ENCODE peak calls at places on chromosomes 1 and 21, in five cellular contexts. B is transverse colon, J is fibroblast of pulmonary artery, U is NB4, E is ascending aorta. X is an unnamed sample.

GRCh38 chr1:172537366-172537765 is 4.4 kb downstream of the SUCO start:
- DNase-seq in B (no peak), J (no peak), U (no peak), E (no peak), X (no peak)

GRCh38 chr1:151779852-151780251 is 10.4 kb downstream of the TDRKH start:
- DNase-seq in B (no peak), J (no peak), U (no peak), E (no peak), X (no peak)

GRCh38 chr1:180175291-180175690 is 20.6 kb downstream of the QSOX1 start:
- DNase-seq in B (no peak), J (no peak), U (no peak), E (no peak), X (no peak)

GRCh38 chr1:74395492-74395891 is 116.9 kb downstream of the LRRC53 start:
- DNase-seq in B (no peak), J (peak), U (no peak), E (no peak), X (no peak)

GRCh38 chr1:47334765-47335435 is 1.3 kb downstream of the CMPK1 start:
- DNase-seq in B (no peak), J (no peak), U (no peak), E (no peak), X (no peak)

GRCh38 chr21:16455978-16456377 is 726.2 kb downstream of the USP25 start:
- DNase-seq in B (no peak), J (no peak), U (no peak), E (no peak), X (no peak)

GRCh38 chr1:206461602-206462455 is 8.4 kb upstream of the IKBKE start:
- DNase-seq in B (peak), J (peak), U (peak), E (peak), X (no peak)

GRCh38 chr1:202228484-202229122 is 35.0 kb downstream of the LGR6 start:
- DNase-seq in B (no peak), J (no peak), U (no peak), E (no peak), X (no peak)

GRCh38 chr1:159207774-159208459 is 3.2 kb downstream of the ACKR1 start:
- DNase-seq in B (no peak), J (peak), U (no peak), E (no peak), X (no peak)

GRCh38 chr1:207890136-207890738 is 20.7 kb downstream of the CD34 start:
- DNase-seq in B (peak), J (peak), U (peak), E (peak), X (peak)

GRCh38 chr21:38807481-38807880 is 1.8 kb downstream of the ETS2 start:
- DNase-seq in B (no peak), J (no peak), U (no peak), E (no peak), X (no peak)

GRCh38 chr1:78607334-78607927 is 12.8 kb upstream of the IFI44L start:
- DNase-seq in B (no peak), J (peak), U (peak), E (no peak), X (no peak)

GRCh38 chr1:1973716-1974642 is 29.6 kb downstream of the CFAP74 start:
- DNase-seq in B (no peak), J (no peak), U (no peak), E (no peak), X (no peak)

GRCh38 chr21:44658913-44659595 is 1.3 kb downstream of the KRTAP12-3 start:
- DNase-seq in B (no peak), J (no peak), U (peak), E (no peak), X (no peak)

GRCh38 chr1:36068866-36069265 is 15.0 kb upstream of the TEKT2 start:
- DNase-seq in B (no peak), J (no peak), U (no peak), E (no peak), X (no peak)

GRCh38 chr1:184464757-184465156 is 77.9 kb downstream of the C1orf21 start:
- DNase-seq in B (no peak), J (no peak), U (no peak), E (no peak), X (no peak)

GRCh38 chr1:72285074-72285425 is 2.7 kb upstream of the NEGR1 start:
- DNase-seq in B (no peak), J (no peak), U (no peak), E (peak), X (no peak)

GRCh38 chr1:101004061-101004460 is 21.5 kb downstream of the DPH5 start:
- DNase-seq in B (no peak), J (peak), U (peak), E (no peak), X (no peak)

GRCh38 chr1:209405183-209405823 is 178.2 kb upstream of the CAMK1G start:
- DNase-seq in B (no peak), J (peak), U (no peak), E (no peak), X (peak)

GRCh38 chr1:193402977-193403376 is 216.6 kb upstream of the B3GALT2 start:
- DNase-seq in B (no peak), J (no peak), U (no peak), E (no peak), X (no peak)

GRCh38 chr1:214843281-214843680 is 239.3 kb upstream of the KCNK2 start:
- DNase-seq in B (no peak), J (no peak), U (no peak), E (no peak), X (no peak)

GRCh38 chr1:39625009-39625408 is 14.4 kb downstream of the HEYL start:
- DNase-seq in B (no peak), J (no peak), U (no peak), E (no peak), X (no peak)

GRCh38 chr21:40254540-40255455 is 387.6 kb downstream of the PCP4 start:
- DNase-seq in B (no peak), J (no peak), U (no peak), E (no peak), X (no peak)

GRCh38 chr1:12745992-12746323 is at the start of gene CFAP107:
- DNase-seq in B (no peak), J (no peak), U (no peak), E (no peak), X (no peak)

GRCh38 chr1:7641587-7642417 is 129.3 kb upstream of the VAMP3 start:
- DNase-seq in B (no peak), J (no peak), U (peak), E (no peak), X (no peak)

GRCh38 chr1:205073511-205073910 is 10.7 kb downstream of the TMEM81 start:
- DNase-seq in B (no peak), J (no peak), U (no peak), E (no peak), X (no peak)

GRCh38 chr1:92754000-92754787 is 30.7 kb downstream of the EVI5 start:
- DNase-seq in B (no peak), J (peak), U (no peak), E (no peak), X (peak)

GRCh38 chr1:14755518-14756252 is 157.2 kb downstream of the KAZN start:
- DNase-seq in B (no peak), J (no peak), U (peak), E (no peak), X (no peak)

GRCh38 chr1:52032785-52033131 is 852 bp downstream of the KTI12 start:
- DNase-seq in B (peak), J (peak), U (peak), E (peak), X (no peak)

GRCh38 chr1:93080424-93080823 is 1.3 kb downstream of the MTF2 start:
- DNase-seq in B (no peak), J (peak), U (peak), E (no peak), X (peak)

GRCh38 chr1:10943991-10944730 is 68.3 kb upstream of the TARDBP start:
- DNase-seq in B (peak), J (peak), U (no peak), E (no peak), X (no peak)

GRCh38 chr1:40141878-40142535 is 19.2 kb upstream of the RLF start:
- DNase-seq in B (no peak), J (peak), U (no peak), E (no peak), X (peak)

GRCh38 chr1:30397576-30397975 is 325.8 kb downstream of the MATN1 start:
- DNase-seq in B (no peak), J (no peak), U (no peak), E (no peak), X (no peak)

GRCh38 chr1:234544094-234544579 is 65.2 kb upstream of the TARBP1 start:
- DNase-seq in B (peak), J (peak), U (no peak), E (peak), X (peak)

GRCh38 chr1:54483875-54484437 is 64.1 kb upstream of the ACOT11 start:
- DNase-seq in B (no peak), J (no peak), U (no peak), E (no peak), X (no peak)

GRCh38 chr1:44857446-44857845 is 14.4 kb upstream of the PTCH2 start:
- DNase-seq in B (no peak), J (no peak), U (no peak), E (no peak), X (no peak)

GRCh38 chr1:29437946-29438345 is 201.6 kb downstream of the PTPRU start:
- DNase-seq in B (no peak), J (no peak), U (no peak), E (no peak), X (no peak)

GRCh38 chr21:17785403-17785788 is 33.8 kb downstream of the C21orf91 start:
- DNase-seq in B (no peak), J (no peak), U (no peak), E (no peak), X (no peak)
- H3K4me3 ChIP-seq in B (no peak), J (no peak), U (no peak), E (no peak), X (no peak)

GRCh38 chr1:88985033-88985432 is 7.4 kb downstream of the KYAT3 start:
- DNase-seq in B (no peak), J (peak), U (no peak), E (no peak), X (peak)
- TF ChIP-seq CTCF in B (no peak), J (no peak), U (no peak), E (no peak), X (no peak)

DNA sequence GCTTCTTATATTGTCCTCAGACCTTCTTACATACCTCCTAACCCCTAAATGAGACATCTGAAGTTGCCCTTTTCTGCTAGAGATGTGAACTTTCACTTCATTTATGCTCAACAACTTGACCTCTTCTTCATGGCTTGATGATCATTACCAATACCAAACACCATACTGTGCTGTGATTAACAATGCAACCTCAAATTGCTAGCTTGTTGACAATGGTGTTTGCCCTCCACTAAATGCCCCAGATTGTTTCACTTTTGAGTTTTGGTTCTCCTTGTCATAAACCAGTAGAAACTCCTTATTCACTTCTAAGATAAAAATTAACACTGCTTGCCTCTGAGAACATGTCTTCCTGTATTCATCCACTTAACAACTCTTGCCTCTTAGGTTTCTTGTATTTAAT is 5.6 kb downstream of the JAK1 start:
- DNase-seq in B (no peak), J (no peak), U (no peak), E (no peak), X (no peak)
- H3K4me3 ChIP-seq in B (no peak), J (no peak), U (no peak), E (no peak), X (no peak)

DNA sequence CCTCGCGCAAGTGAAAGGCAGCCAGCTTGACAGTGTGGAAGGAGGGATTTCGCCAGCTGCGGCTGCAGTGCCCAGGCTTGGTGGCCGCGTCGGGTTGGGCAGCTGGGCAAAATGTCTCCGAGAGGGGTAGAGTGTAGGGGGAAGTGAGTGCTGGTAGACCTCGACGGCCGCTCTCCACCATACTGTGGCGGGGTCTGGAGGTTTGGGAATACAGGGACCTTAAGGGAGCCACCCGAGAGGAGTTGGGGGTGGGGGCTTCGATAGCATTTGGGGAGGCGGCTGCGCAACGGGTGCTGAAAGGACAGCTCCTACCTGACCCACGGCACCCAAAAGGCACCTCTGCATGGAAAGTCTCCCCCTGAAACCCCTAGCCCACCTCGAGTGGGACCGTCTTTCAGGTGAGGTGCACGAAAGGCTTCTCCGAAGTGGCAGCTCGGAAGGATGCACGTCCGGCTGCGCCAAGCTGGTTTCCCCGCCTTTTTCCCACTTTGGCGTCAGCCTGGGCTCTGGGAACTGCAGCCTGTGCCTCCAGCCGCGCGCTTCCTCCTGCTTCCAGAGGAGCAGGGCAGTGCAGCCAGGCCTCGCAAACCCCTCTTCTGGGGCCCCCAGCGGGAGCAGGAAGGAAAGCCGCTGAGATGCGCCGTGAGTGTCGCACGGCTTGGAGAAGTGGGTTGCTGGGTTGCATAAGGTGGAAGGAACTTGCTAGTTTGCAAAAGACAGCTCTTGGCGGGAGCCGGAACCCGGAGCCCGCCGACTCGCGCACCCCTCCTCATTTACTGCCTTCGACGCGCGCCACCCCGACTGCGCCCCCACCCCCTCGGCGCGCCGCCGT is 526 bp upstream of the HMGN2 start:
- DNase-seq in B (peak), J (peak), U (peak), E (peak), X (no peak)
- TF ChIP-seq CTCF in B (no peak), J (no peak), U (no peak), E (no peak), X (no peak)